ENCODE peak calls at places on chromosomes 11 and 22, in four cellular contexts. A is body of pancreas; Y is stimulated activated CD4-positive, alpha-beta T cell treated with anti-CD3 and anti-CD28 coated beads, TNF-alpha, amount 100 ng/mL, for 1 hour; K is Right ventricle myocardium superior. I is an unnamed sample.

GRCh38 chr11:3222941-3223905 is 4.6 kb upstream of the MRGPRG start:
- DNase-seq in A (no peak), Y (no peak), K (peak; percentile 26), I (peak; percentile 18)

GRCh38 chr22:21641417-21641794 is 696 bp upstream of the SDF2L1 start:
- DNase-seq in A (peak; percentile 60), Y (no peak), K (peak; percentile 53), I (peak; percentile 20)

GRCh38 chr11:27290261-27290660 is 72.8 kb downstream of the CCDC34 start:
- DNase-seq in A (no peak), Y (no peak), K (no peak), I (no peak)

GRCh38 chr11:120136356-120136755 is 1.6 kb downstream of the TRIM29 start:
- DNase-seq in A (peak; percentile 3), Y (no peak), K (no peak), I (no peak)

GRCh38 chr22:50184004-50184461 is 1.7 kb upstream of the TRABD start:
- DNase-seq in A (peak; percentile 89), Y (no peak), K (peak; percentile 90), I (no peak)

GRCh38 chr11:12235945-12236743 is 125.8 kb downstream of the MICAL2 start:
- DNase-seq in A (no peak), Y (no peak), K (no peak), I (peak; percentile 35)

GRCh38 chr11:46564459-46564858 is 29.4 kb downstream of the AMBRA1 start:
- DNase-seq in A (no peak), Y (no peak), K (no peak), I (no peak)

GRCh38 chr11:131579932-131580387 is 209.5 kb downstream of the NTM start:
- DNase-seq in A (no peak), Y (no peak), K (no peak), I (no peak)

GRCh38 chr11:3950996-3951662 is 95.7 kb downstream of the STIM1 start:
- DNase-seq in A (no peak), Y (no peak), K (no peak), I (no peak)

GRCh38 chr11:45655347-45655756 is 10.1 kb downstream of the CHST1 start:
- DNase-seq in A (peak; percentile 77), Y (peak; percentile 5), K (peak; percentile 84), I (peak; percentile 66)

GRCh38 chr11:12377106-12377823 is at the start of gene PARVA:
- DNase-seq in A (peak; percentile 77), Y (no peak), K (peak; percentile 79), I (no peak)

GRCh38 chr11:64684357-64684756 is 38.6 kb downstream of the NRXN2 start:
- DNase-seq in A (no peak), Y (no peak), K (no peak), I (no peak)